ENCODE peak calls at places on chromosome 14, in ten cellular contexts. S is ACHN; N is stromal cell of bone marrow; H is naive thymus-derived CD8-positive, alpha-beta T cell; Y is GM13976; P is choroid plexus epithelial cell; V is substantia nigra; F is lower leg skin; Q is stimulated activated naive B cell treated with anti-CD40 and anti-IgM and Interleukin-4, amounts not matched to agents 10 μg/mL and 1 μg/mL and 100 μg/mL, for 72 hours; M is activated CD4-positive, alpha-beta T cell treated with anti-CD3 and anti-CD28 coated beads, Interleukin-2, amount 50 U/mL, for 1 hour. U is an unnamed sample.

GRCh38 chr14:87934185-87934584 is 58.8 kb downstream of the GALC start:
- DNase-seq in S (no peak), N (no peak), H (no peak), Y (no peak), P (peak), V (no peak), F (no peak), Q (no peak), M (no peak), U (no peak)

GRCh38 chr14:52950898-52951729 is at the start of gene FERMT2:
- DNase-seq in S (peak), N (peak), H (no peak), Y (peak), P (peak), V (peak), F (peak), Q (no peak), M (no peak), U (peak)

GRCh38 chr14:28321475-28322244 is 444.9 kb upstream of the FOXG1 start:
- DNase-seq in S (no peak), N (no peak), H (no peak), Y (no peak), P (peak), V (no peak), F (no peak), Q (no peak), M (no peak), U (peak)

GRCh38 chr14:25003537-25003936 is 46.4 kb downstream of the STXBP6 start:
- DNase-seq in S (no peak), N (no peak), H (no peak), Y (no peak), P (peak), V (no peak), F (no peak), Q (no peak), M (no peak), U (peak)

GRCh38 chr14:56172571-56172971 is 54.4 kb downstream of the PELI2 start:
- DNase-seq in S (no peak), N (peak), H (no peak), Y (no peak), P (peak), V (no peak), F (no peak), Q (no peak), M (no peak), U (peak)

GRCh38 chr14:40129162-40129561 is 696.9 kb upstream of the FBXO33 start:
- DNase-seq in S (no peak), N (no peak), H (no peak), Y (no peak), P (no peak), V (no peak), F (no peak), Q (no peak), M (no peak), U (no peak)

GRCh38 chr14:92502541-92503286 is 10.9 kb upstream of the RIN3 start:
- DNase-seq in S (no peak), N (no peak), H (no peak), Y (no peak), P (no peak), V (no peak), F (no peak), Q (no peak), M (no peak), U (no peak)

GRCh38 chr14:101721951-101722661 is 39.4 kb upstream of the PPP2R5C start:
- DNase-seq in S (no peak), N (no peak), H (peak), Y (peak), P (peak), V (no peak), F (no peak), Q (peak), M (peak), U (peak)

GRCh38 chr14:20327005-20327869 is 5.8 kb downstream of the CCNB1IP1 start:
- DNase-seq in S (peak), N (peak), H (peak), Y (peak), P (peak), V (no peak), F (no peak), Q (no peak), M (no peak), U (peak)

GRCh38 chr14:101716956-101717662 is 44.4 kb upstream of the PPP2R5C start:
- DNase-seq in S (no peak), N (no peak), H (no peak), Y (no peak), P (peak), V (no peak), F (peak), Q (no peak), M (no peak), U (peak)

GRCh38 chr14:67517083-67517482 is 16.0 kb upstream of the PLEKHH1 start:
- DNase-seq in S (peak), N (no peak), H (no peak), Y (no peak), P (peak), V (peak), F (no peak), Q (no peak), M (no peak), U (peak)

GRCh38 chr14:99427632-99428315 is 52.9 kb downstream of the SETD3 start:
- DNase-seq in S (no peak), N (no peak), H (no peak), Y (no peak), P (no peak), V (no peak), F (no peak), Q (no peak), M (no peak), U (peak)

GRCh38 chr14:70045715-70046535 is 142.8 kb downstream of the SLC8A3 start:
- DNase-seq in S (peak), N (peak), H (no peak), Y (peak), P (peak), V (peak), F (no peak), Q (no peak), M (no peak), U (peak)

GRCh38 chr14:51783765-51784164 is 76.6 kb upstream of the GNG2 start:
- DNase-seq in S (no peak), N (peak), H (no peak), Y (no peak), P (peak), V (no peak), F (no peak), Q (no peak), M (no peak), U (peak)

GRCh38 chr14:68447581-68448281 is 345.1 kb downstream of the ZFP36L1 start:
- DNase-seq in S (no peak), N (no peak), H (no peak), Y (no peak), P (no peak), V (no peak), F (no peak), Q (no peak), M (no peak), U (no peak)

GRCh38 chr14:55976619-55977018 is 141.6 kb upstream of the PELI2 start:
- DNase-seq in S (no peak), N (no peak), H (no peak), Y (no peak), P (no peak), V (no peak), F (no peak), Q (no peak), M (no peak), U (no peak)

GRCh38 chr14:102219316-102219715 is 79.6 kb downstream of the WDR20 start:
- DNase-seq in S (no peak), N (no peak), H (no peak), Y (no peak), P (no peak), V (no peak), F (no peak), Q (no peak), M (no peak), U (no peak)

GRCh38 chr14:92687681-92688433 is 60.6 kb downstream of the LGMN start:
- DNase-seq in S (no peak), N (no peak), H (no peak), Y (no peak), P (peak), V (no peak), F (no peak), Q (no peak), M (no peak), U (no peak)

GRCh38 chr14:26199599-26200370 is 398.0 kb downstream of the NOVA1 start:
- DNase-seq in S (peak), N (no peak), H (no peak), Y (no peak), P (peak), V (no peak), F (no peak), Q (no peak), M (no peak), U (no peak)

GRCh38 chr14:71319646-71320045 is 412.4 kb downstream of the PCNX1 start:
- DNase-seq in S (peak), N (peak), H (no peak), Y (no peak), P (peak), V (no peak), F (peak), Q (no peak), M (no peak), U (peak)

GRCh38 chr14:41285193-41285748 is 321.4 kb upstream of the LRFN5 start:
- DNase-seq in S (peak), N (peak), H (no peak), Y (no peak), P (peak), V (no peak), F (no peak), Q (no peak), M (no peak), U (peak)

GRCh38 chr14:81427348-81428058 is 27.4 kb upstream of the STON2 start:
- DNase-seq in S (no peak), N (no peak), H (no peak), Y (no peak), P (no peak), V (no peak), F (peak), Q (no peak), M (no peak), U (no peak)

GRCh38 chr14:21833836-21834235 is 160.2 kb upstream of the OR4E1 start:
- DNase-seq in S (no peak), N (no peak), H (no peak), Y (no peak), P (no peak), V (no peak), F (no peak), Q (no peak), M (no peak), U (no peak)

GRCh38 chr14:49461529-49462401 is 124.4 kb downstream of the RPS29 start:
- DNase-seq in S (peak), N (peak), H (peak), Y (peak), P (peak), V (no peak), F (peak), Q (peak), M (peak), U (peak)

GRCh38 chr14:96088911-96089310 is 49.7 kb downstream of the C14orf132 start:
- DNase-seq in S (no peak), N (no peak), H (no peak), Y (no peak), P (no peak), V (no peak), F (no peak), Q (no peak), M (no peak), U (no peak)

GRCh38 chr14:94648801-94649200 is 36.6 kb downstream of the SERPINA3 start:
- DNase-seq in S (no peak), N (no peak), H (no peak), Y (no peak), P (no peak), V (no peak), F (no peak), Q (no peak), M (no peak), U (no peak)

U was measured in ELR.